ENCODE peak calls at places on chromosomes 6 and 20, in seven cellular contexts. One of them, this sample, is unnamed.
A peak's percentile ranks its signal among the peaks of the same experiment; 100 is the strongest.

GRCh38 chr6:107847844-107848802 is 24.0 kb upstream of the SCML4 start:
- DNase-seq in neural progenitor cell: peak; percentile 92
- DNase-seq in GM10248: peak; percentile 88
- DNase-seq in RWPE1: peak; percentile 80
- DNase-seq in right lobe of liver: peak; percentile 92
- DNase-seq in ascending aorta: no peak
- DNase-seq in tibial nerve: peak; percentile 61
- DNase-seq in this sample: peak; percentile 98

GRCh38 chr6:15392182-15392581 is 146.3 kb downstream of the JARID2 start:
- DNase-seq in neural progenitor cell: no peak
- DNase-seq in GM10248: no peak
- DNase-seq in RWPE1: no peak
- DNase-seq in right lobe of liver: no peak
- DNase-seq in ascending aorta: no peak
- DNase-seq in tibial nerve: no peak
- DNase-seq in this sample: no peak

GRCh38 chr6:83708546-83708969 is 343 bp downstream of the SNAP91 start:
- DNase-seq in neural progenitor cell: peak; percentile 73
- DNase-seq in GM10248: peak; percentile 18
- DNase-seq in RWPE1: peak; percentile 24
- DNase-seq in right lobe of liver: no peak
- DNase-seq in ascending aorta: no peak
- DNase-seq in tibial nerve: no peak
- DNase-seq in this sample: no peak

GRCh38 chr6:85516168-85516567 is 66.3 kb downstream of the NT5E start:
- DNase-seq in neural progenitor cell: no peak
- DNase-seq in GM10248: no peak
- DNase-seq in RWPE1: peak; percentile 62
- DNase-seq in right lobe of liver: no peak
- DNase-seq in ascending aorta: no peak
- DNase-seq in tibial nerve: no peak
- DNase-seq in this sample: no peak

GRCh38 chr6:23349521-23350147 is 776.4 kb upstream of the NRSN1 start:
- DNase-seq in neural progenitor cell: no peak
- DNase-seq in GM10248: no peak
- DNase-seq in RWPE1: peak; percentile 61
- DNase-seq in right lobe of liver: no peak
- DNase-seq in ascending aorta: no peak
- DNase-seq in tibial nerve: no peak
- DNase-seq in this sample: no peak

GRCh38 chr20:13492001-13492480 is 146.7 kb downstream of the TASP1 start:
- DNase-seq in neural progenitor cell: peak; percentile 85
- DNase-seq in GM10248: no peak
- DNase-seq in RWPE1: peak; percentile 55
- DNase-seq in right lobe of liver: no peak
- DNase-seq in ascending aorta: no peak
- DNase-seq in tibial nerve: peak; percentile 40
- DNase-seq in this sample: no peak

GRCh38 chr6:33570806-33571636 is 9.1 kb downstream of the BAK1 start:
- DNase-seq in neural progenitor cell: peak; percentile 84
- DNase-seq in GM10248: peak; percentile 96
- DNase-seq in RWPE1: peak; percentile 79
- DNase-seq in right lobe of liver: peak; percentile 83
- DNase-seq in ascending aorta: peak; percentile 49
- DNase-seq in tibial nerve: peak; percentile 66
- DNase-seq in this sample: peak; percentile 89

GRCh38 chr6:13666194-13667105 is 45.2 kb downstream of the RANBP9 start:
- DNase-seq in neural progenitor cell: no peak
- DNase-seq in GM10248: no peak
- DNase-seq in RWPE1: no peak
- DNase-seq in right lobe of liver: no peak
- DNase-seq in ascending aorta: no peak
- DNase-seq in tibial nerve: no peak
- DNase-seq in this sample: no peak

GRCh38 chr6:110781522-110782200 is 33.6 kb downstream of the CDK19 start:
- DNase-seq in neural progenitor cell: no peak
- DNase-seq in GM10248: no peak
- DNase-seq in RWPE1: no peak
- DNase-seq in right lobe of liver: no peak
- DNase-seq in ascending aorta: no peak
- DNase-seq in tibial nerve: no peak
- DNase-seq in this sample: no peak

GRCh38 chr6:37372116-37372515 is 18.3 kb downstream of the RNF8 start:
- DNase-seq in neural progenitor cell: no peak
- DNase-seq in GM10248: no peak
- DNase-seq in RWPE1: no peak
- DNase-seq in right lobe of liver: no peak
- DNase-seq in ascending aorta: no peak
- DNase-seq in tibial nerve: no peak
- DNase-seq in this sample: no peak

GRCh38 chr6:122620902-122621301 is 10.7 kb downstream of the PKIB start:
- DNase-seq in neural progenitor cell: no peak
- DNase-seq in GM10248: no peak
- DNase-seq in RWPE1: peak; percentile 41
- DNase-seq in right lobe of liver: no peak
- DNase-seq in ascending aorta: no peak
- DNase-seq in tibial nerve: no peak
- DNase-seq in this sample: no peak

GRCh38 chr6:4289770-4290320 is 154.5 kb upstream of the ECI2 start:
- DNase-seq in neural progenitor cell: no peak
- DNase-seq in GM10248: no peak
- DNase-seq in RWPE1: no peak
- DNase-seq in right lobe of liver: no peak
- DNase-seq in ascending aorta: no peak
- DNase-seq in tibial nerve: no peak
- DNase-seq in this sample: no peak

GRCh38 chr6:33164176-33164575 is 28.1 kb downstream of the COL11A2 start:
- DNase-seq in neural progenitor cell: no peak
- DNase-seq in GM10248: no peak
- DNase-seq in RWPE1: no peak
- DNase-seq in right lobe of liver: no peak
- DNase-seq in ascending aorta: no peak
- DNase-seq in tibial nerve: no peak
- DNase-seq in this sample: no peak

GRCh38 chr6:119142051-119142450 is 63.6 kb upstream of the FAM184A start:
- DNase-seq in neural progenitor cell: no peak
- DNase-seq in GM10248: no peak
- DNase-seq in RWPE1: no peak
- DNase-seq in right lobe of liver: no peak
- DNase-seq in ascending aorta: no peak
- DNase-seq in tibial nerve: no peak
- DNase-seq in this sample: no peak

GRCh38 chr6:41343641-41344187 is 8.3 kb downstream of the NCR2 start:
- DNase-seq in neural progenitor cell: no peak
- DNase-seq in GM10248: no peak
- DNase-seq in RWPE1: no peak
- DNase-seq in right lobe of liver: no peak
- DNase-seq in ascending aorta: no peak
- DNase-seq in tibial nerve: no peak
- DNase-seq in this sample: peak; percentile 36

GRCh38 chr6:72977114-72977513 is 248.2 kb downstream of the KHDC1L start:
- DNase-seq in neural progenitor cell: no peak
- DNase-seq in GM10248: peak; percentile 15
- DNase-seq in RWPE1: no peak
- DNase-seq in right lobe of liver: no peak
- DNase-seq in ascending aorta: no peak
- DNase-seq in tibial nerve: no peak
- DNase-seq in this sample: no peak

GRCh38 chr20:34516874-34517542 is 786 bp downstream of the DYNLRB1 start:
- DNase-seq in neural progenitor cell: peak; percentile 38
- DNase-seq in GM10248: peak; percentile 54
- DNase-seq in RWPE1: peak; percentile 64
- DNase-seq in right lobe of liver: no peak
- DNase-seq in ascending aorta: no peak
- DNase-seq in tibial nerve: no peak
- DNase-seq in this sample: peak; percentile 75

GRCh38 chr6:105135056-105135455 is 44.8 kb downstream of the POPDC3 start:
- DNase-seq in neural progenitor cell: peak; percentile 40
- DNase-seq in GM10248: no peak
- DNase-seq in RWPE1: no peak
- DNase-seq in right lobe of liver: no peak
- DNase-seq in ascending aorta: no peak
- DNase-seq in tibial nerve: no peak
- DNase-seq in this sample: no peak

GRCh38 chr20:8254911-8255582 is 123.0 kb downstream of the PLCB1 start:
- DNase-seq in neural progenitor cell: no peak
- DNase-seq in GM10248: no peak
- DNase-seq in RWPE1: no peak
- DNase-seq in right lobe of liver: no peak
- DNase-seq in ascending aorta: no peak
- DNase-seq in tibial nerve: no peak
- DNase-seq in this sample: no peak

GRCh38 chr6:75149696-75150095 is 56.2 kb downstream of the COL12A1 start:
- DNase-seq in neural progenitor cell: no peak
- DNase-seq in GM10248: no peak
- DNase-seq in RWPE1: no peak
- DNase-seq in right lobe of liver: no peak
- DNase-seq in ascending aorta: no peak
- DNase-seq in tibial nerve: no peak
- DNase-seq in this sample: no peak

GRCh38 chr20:1712634-1713625 is 55.4 kb upstream of the SIRPG start:
- DNase-seq in neural progenitor cell: no peak
- DNase-seq in GM10248: no peak
- DNase-seq in RWPE1: no peak
- DNase-seq in right lobe of liver: no peak
- DNase-seq in ascending aorta: no peak
- DNase-seq in tibial nerve: no peak
- DNase-seq in this sample: peak; percentile 53

GRCh38 chr20:41566896-41567527 is 51.2 kb downstream of the CHD6 start:
- DNase-seq in neural progenitor cell: no peak
- DNase-seq in GM10248: no peak
- DNase-seq in RWPE1: no peak
- DNase-seq in right lobe of liver: no peak
- DNase-seq in ascending aorta: no peak
- DNase-seq in tibial nerve: no peak
- DNase-seq in this sample: no peak

GRCh38 chr20:12159266-12159665 is 241.6 kb downstream of the BTBD3 start:
- DNase-seq in neural progenitor cell: no peak
- DNase-seq in GM10248: no peak
- DNase-seq in RWPE1: no peak
- DNase-seq in right lobe of liver: no peak
- DNase-seq in ascending aorta: no peak
- DNase-seq in tibial nerve: no peak
- DNase-seq in this sample: no peak
- TF ChIP-seq CTCF in neural progenitor cell: no peak
- TF ChIP-seq CTCF in GM10248: no peak
- TF ChIP-seq CTCF in RWPE1: no peak
- TF ChIP-seq CTCF in right lobe of liver: no peak
- TF ChIP-seq CTCF in ascending aorta: no peak
- TF ChIP-seq CTCF in tibial nerve: no peak
- TF ChIP-seq CTCF in this sample: no peak

DNA sequence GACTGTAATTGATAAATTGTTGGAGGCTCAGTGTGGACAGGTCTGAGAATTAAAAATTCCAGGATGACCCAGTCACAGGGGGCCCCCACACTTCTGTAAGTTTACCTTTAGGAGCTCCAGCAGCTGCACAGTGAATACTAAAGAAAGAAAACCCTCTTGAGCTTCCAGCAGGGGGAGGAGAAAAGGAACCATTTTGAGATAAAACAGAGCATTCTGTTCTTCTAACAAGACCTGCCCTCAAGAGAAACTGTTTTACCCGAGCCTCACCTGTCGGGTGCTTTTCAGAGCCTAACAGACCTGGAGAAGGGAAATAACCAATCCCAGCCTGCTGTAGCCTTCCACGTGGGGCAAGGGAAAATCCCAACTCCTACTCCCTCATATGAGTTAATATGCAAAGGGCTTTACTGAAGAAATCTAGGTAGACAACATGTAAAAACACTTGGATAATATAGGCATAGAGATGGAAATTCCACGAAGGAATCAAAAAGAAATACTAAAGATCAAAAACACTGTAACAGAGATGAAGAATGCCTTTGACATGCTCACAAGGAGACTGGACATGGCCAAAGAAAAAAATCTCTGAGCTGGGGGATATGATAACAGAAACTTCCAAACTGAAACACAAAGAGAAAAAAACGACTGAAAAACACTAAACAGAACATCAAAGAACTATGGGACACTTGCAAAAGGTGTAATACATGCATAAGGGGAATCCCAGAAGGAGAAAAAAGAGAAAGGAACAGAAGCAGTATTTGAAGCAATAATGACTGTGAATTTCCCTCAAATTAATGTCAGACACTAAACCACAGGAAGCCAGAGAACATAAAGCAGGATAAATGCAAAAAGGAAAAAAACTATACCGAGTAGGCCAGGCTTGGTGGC is 117.6 kb upstream of the ARID1B start:
- DNase-seq in neural progenitor cell: no peak
- DNase-seq in GM10248: no peak
- DNase-seq in RWPE1: no peak
- DNase-seq in right lobe of liver: no peak
- DNase-seq in ascending aorta: no peak
- DNase-seq in tibial nerve: no peak
- DNase-seq in this sample: no peak
- TF ChIP-seq CTCF in neural progenitor cell: no peak
- TF ChIP-seq CTCF in GM10248: no peak
- TF ChIP-seq CTCF in RWPE1: no peak
- TF ChIP-seq CTCF in right lobe of liver: no peak
- TF ChIP-seq CTCF in ascending aorta: peak; percentile 5
- TF ChIP-seq CTCF in tibial nerve: no peak
- TF ChIP-seq CTCF in this sample: no peak

GRCh38 chr6:167766986-167767714 is 59.6 kb upstream of the AFDN start:
- DNase-seq in neural progenitor cell: no peak
- DNase-seq in GM10248: no peak
- DNase-seq in RWPE1: no peak
- DNase-seq in right lobe of liver: no peak
- DNase-seq in ascending aorta: no peak
- DNase-seq in tibial nerve: no peak
- DNase-seq in this sample: no peak
- TF ChIP-seq CTCF in neural progenitor cell: no peak
- TF ChIP-seq CTCF in GM10248: no peak
- TF ChIP-seq CTCF in RWPE1: no peak
- TF ChIP-seq CTCF in right lobe of liver: no peak
- TF ChIP-seq CTCF in ascending aorta: no peak
- TF ChIP-seq CTCF in tibial nerve: no peak
- TF ChIP-seq CTCF in this sample: no peak

DNA sequence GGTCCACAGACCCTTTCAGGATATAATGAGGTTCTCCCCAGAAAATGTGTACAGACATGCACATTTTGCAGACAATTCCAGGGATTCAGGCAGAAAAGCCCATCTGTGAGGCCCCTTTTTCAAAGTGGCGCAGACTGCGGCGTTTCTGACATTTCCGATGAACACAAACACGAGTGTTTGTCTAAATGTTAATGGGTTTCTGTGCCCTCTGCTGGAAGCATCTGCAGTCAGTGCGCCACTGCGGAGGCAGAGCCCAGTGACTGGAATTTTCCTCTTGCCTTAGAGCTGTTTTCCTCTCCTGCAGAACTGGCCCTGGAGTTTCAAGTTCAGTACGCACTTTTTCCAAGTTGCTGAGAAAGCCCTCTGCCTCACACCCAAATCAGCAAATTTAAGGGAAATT is 15.3 kb downstream of the ANKRD60 start:
- DNase-seq in neural progenitor cell: peak; percentile 34
- DNase-seq in GM10248: no peak
- DNase-seq in RWPE1: no peak
- DNase-seq in right lobe of liver: no peak
- DNase-seq in ascending aorta: no peak
- DNase-seq in tibial nerve: no peak
- DNase-seq in this sample: no peak
- TF ChIP-seq CTCF in neural progenitor cell: peak; percentile 11
- TF ChIP-seq CTCF in GM10248: no peak
- TF ChIP-seq CTCF in RWPE1: no peak
- TF ChIP-seq CTCF in right lobe of liver: no peak
- TF ChIP-seq CTCF in ascending aorta: no peak
- TF ChIP-seq CTCF in tibial nerve: no peak
- TF ChIP-seq CTCF in this sample: peak; percentile 27